ENCODE peak calls at places on chromosome 17, in six cellular contexts. N is MM.1S, U is hepatic stellate cell, I is NCI-H1694, T is ascending aorta, L is NB4. F is an unnamed sample.

GRCh38 chr17:8012045-8012580 is 9.7 kb downstream of the GUCY2D start:
- DNase-seq in N (no peak), U (no peak), I (no peak), T (no peak), L (no peak), F (no peak)

GRCh38 chr17:51260960-51261958 is 913 bp downstream of the UTP18 start:
- DNase-seq in N (peak), U (peak), I (peak), T (no peak), L (peak), F (peak)

GRCh38 chr17:4919511-4920047 is 12.5 kb upstream of the GP1BA start:
- DNase-seq in N (no peak), U (no peak), I (no peak), T (no peak), L (no peak), F (no peak)

GRCh38 chr17:50769884-50770283 is 2.6 kb upstream of the ANKRD40CL start:
- DNase-seq in N (no peak), U (no peak), I (no peak), T (no peak), L (no peak), F (no peak)

GRCh38 chr17:76547183-76547641 is 7.4 kb downstream of the PRCD start:
- DNase-seq in N (peak), U (peak), I (peak), T (no peak), L (peak), F (peak)

GRCh38 chr17:75364078-75364477 is 41.4 kb downstream of the GRB2 start:
- DNase-seq in N (no peak), U (peak), I (no peak), T (no peak), L (no peak), F (no peak)

GRCh38 chr17:80568246-80568645 is 23.6 kb downstream of the RPTOR start:
- DNase-seq in N (no peak), U (no peak), I (no peak), T (no peak), L (no peak), F (no peak)

GRCh38 chr17:27559506-27559931 is 71.5 kb upstream of the LGALS9 start:
- DNase-seq in N (no peak), U (peak), I (no peak), T (no peak), L (no peak), F (no peak)

GRCh38 chr17:43860077-43860725 is 13.2 kb downstream of the CD300LG start:
- DNase-seq in N (no peak), U (no peak), I (no peak), T (no peak), L (no peak), F (peak)

GRCh38 chr17:54967621-54968258 is 714 bp downstream of the COX11 start:
- DNase-seq in N (peak), U (peak), I (peak), T (no peak), L (peak), F (peak)

GRCh38 chr17:74295625-74296547 is 21.9 kb downstream of the DNAI2 start:
- DNase-seq in N (no peak), U (no peak), I (no peak), T (no peak), L (no peak), F (no peak)

GRCh38 chr17:38349097-38349904 is 2.3 kb upstream of the SOCS7 start:
- DNase-seq in N (peak), U (peak), I (peak), T (peak), L (peak), F (peak)

GRCh38 chr17:49337900-49338299 is 24.1 kb downstream of the ZNF652 start:
- DNase-seq in N (no peak), U (no peak), I (no peak), T (no peak), L (peak), F (peak)

GRCh38 chr17:9120471-9120870 is 99.2 kb downstream of the NTN1 start:
- DNase-seq in N (no peak), U (no peak), I (peak), T (no peak), L (peak), F (peak)

GRCh38 chr17:1936766-1937165 is 88.4 kb downstream of the RTN4RL1 start:
- DNase-seq in N (no peak), U (no peak), I (no peak), T (no peak), L (no peak), F (no peak)

GRCh38 chr17:64767269-64767997 is 105.3 kb upstream of the SMURF2 start:
- DNase-seq in N (no peak), U (no peak), I (no peak), T (no peak), L (no peak), F (no peak)

GRCh38 chr17:69144621-69145255 is 3.0 kb upstream of the ABCA6 start:
- DNase-seq in N (no peak), U (no peak), I (no peak), T (no peak), L (no peak), F (no peak)

GRCh38 chr17:784143-784542 is 2.0 kb downstream of the MRM3 start:
- DNase-seq in N (no peak), U (no peak), I (no peak), T (no peak), L (no peak), F (no peak)

GRCh38 chr17:47275245-47275984 is 21.8 kb downstream of the ITGB3 start:
- DNase-seq in N (no peak), U (peak), I (no peak), T (peak), L (no peak), F (no peak)

GRCh38 chr17:47692895-47693666 is 880 bp upstream of the TBKBP1 start:
- DNase-seq in N (peak), U (no peak), I (no peak), T (no peak), L (peak), F (no peak)

GRCh38 chr17:29962656-29963055 is 21.2 kb downstream of the EFCAB5 start:
- DNase-seq in N (no peak), U (no peak), I (no peak), T (no peak), L (no peak), F (no peak)

GRCh38 chr17:33436321-33436720 is 143.2 kb upstream of the ASIC2 start:
- DNase-seq in N (no peak), U (no peak), I (no peak), T (no peak), L (peak), F (no peak)

GRCh38 chr17:65696739-65697394 is 135.4 kb upstream of the AXIN2 start:
- DNase-seq in N (no peak), U (peak), I (no peak), T (no peak), L (no peak), F (no peak)

GRCh38 chr17:39231091-39231561 is 5.4 kb upstream of the STAC2 start:
- DNase-seq in N (no peak), U (no peak), I (no peak), T (no peak), L (peak), F (no peak)

GRCh38 chr17:44808156-44808555 is 21.9 kb downstream of the GJC1 start:
- DNase-seq in N (no peak), U (no peak), I (no peak), T (no peak), L (no peak), F (no peak)

GRCh38 chr17:35554668-35555067 is 6.0 kb downstream of the SLFN14 start:
- DNase-seq in N (no peak), U (no peak), I (no peak), T (no peak), L (no peak), F (peak)

GRCh38 chr17:50322271-50322670 is 23.7 kb upstream of the XYLT2 start:
- DNase-seq in N (no peak), U (no peak), I (no peak), T (no peak), L (no peak), F (no peak)

GRCh38 chr17:77089118-77089477 is 51.7 kb upstream of the SEC14L1 start:
- DNase-seq in N (peak), U (no peak), I (no peak), T (no peak), L (peak), F (peak)

GRCh38 chr17:27644586-27644985 is 13.6 kb downstream of the LGALS9 start:
- DNase-seq in N (no peak), U (no peak), I (no peak), T (no peak), L (no peak), F (no peak)

GRCh38 chr17:50511058-50511457 is 2.8 kb downstream of the MYCBPAP start:
- DNase-seq in N (peak), U (peak), I (no peak), T (no peak), L (peak), F (peak)

F was measured in activated CD8-positive, alpha-beta T cell treated with anti-CD3 and anti-CD28 coated beads for 36 hours.